ENCODE peak calls at places on chromosomes 1 and 21, in four cellular contexts. One of them, this sample, is unnamed.

GRCh38 chr1:203173566-203173965 is 2.1 kb downstream of the MYBPH start:
- DNase-seq in stimulated activated naive B cell treated with anti-CD40 and anti-IgM and Interleukin-4, amounts not matched to agents 10 μg/mL and 1 μg/mL and 100 μg/mL, for 72 hours: peak
- DNase-seq in K562: no peak
- DNase-seq in HEK293T: no peak
- DNase-seq in this sample: peak

GRCh38 chr1:51916587-51917405 is 38.3 kb upstream of the NRDC start:
- DNase-seq in stimulated activated naive B cell treated with anti-CD40 and anti-IgM and Interleukin-4, amounts not matched to agents 10 μg/mL and 1 μg/mL and 100 μg/mL, for 72 hours: no peak
- DNase-seq in K562: no peak
- DNase-seq in HEK293T: no peak
- DNase-seq in this sample: no peak

GRCh38 chr1:22750671-22751016 is 40.0 kb downstream of the EPHB2 start:
- DNase-seq in stimulated activated naive B cell treated with anti-CD40 and anti-IgM and Interleukin-4, amounts not matched to agents 10 μg/mL and 1 μg/mL and 100 μg/mL, for 72 hours: no peak
- DNase-seq in K562: no peak
- DNase-seq in HEK293T: no peak
- DNase-seq in this sample: no peak

GRCh38 chr1:178664278-178664677 is 60.8 kb upstream of the RALGPS2 start:
- DNase-seq in stimulated activated naive B cell treated with anti-CD40 and anti-IgM and Interleukin-4, amounts not matched to agents 10 μg/mL and 1 μg/mL and 100 μg/mL, for 72 hours: peak
- DNase-seq in K562: no peak
- DNase-seq in HEK293T: no peak
- DNase-seq in this sample: no peak

GRCh38 chr1:178932966-178933603 is 62.2 kb upstream of the ANGPTL1 start:
- DNase-seq in stimulated activated naive B cell treated with anti-CD40 and anti-IgM and Interleukin-4, amounts not matched to agents 10 μg/mL and 1 μg/mL and 100 μg/mL, for 72 hours: no peak
- DNase-seq in K562: no peak
- DNase-seq in HEK293T: no peak
- DNase-seq in this sample: no peak

GRCh38 chr1:204587621-204588020 is 71.4 kb downstream of the MDM4 start:
- DNase-seq in stimulated activated naive B cell treated with anti-CD40 and anti-IgM and Interleukin-4, amounts not matched to agents 10 μg/mL and 1 μg/mL and 100 μg/mL, for 72 hours: no peak
- DNase-seq in K562: no peak
- DNase-seq in HEK293T: no peak
- DNase-seq in this sample: no peak

GRCh38 chr1:7117599-7118281 is 332.5 kb downstream of the CAMTA1 start:
- DNase-seq in stimulated activated naive B cell treated with anti-CD40 and anti-IgM and Interleukin-4, amounts not matched to agents 10 μg/mL and 1 μg/mL and 100 μg/mL, for 72 hours: no peak
- DNase-seq in K562: no peak
- DNase-seq in HEK293T: peak
- DNase-seq in this sample: peak

GRCh38 chr21:40768056-40768455 is 78.9 kb downstream of the DSCAM start:
- DNase-seq in stimulated activated naive B cell treated with anti-CD40 and anti-IgM and Interleukin-4, amounts not matched to agents 10 μg/mL and 1 μg/mL and 100 μg/mL, for 72 hours: no peak
- DNase-seq in K562: no peak
- DNase-seq in HEK293T: no peak
- DNase-seq in this sample: no peak

GRCh38 chr1:246588322-246588721 is 22.1 kb downstream of the CNST start:
- DNase-seq in stimulated activated naive B cell treated with anti-CD40 and anti-IgM and Interleukin-4, amounts not matched to agents 10 μg/mL and 1 μg/mL and 100 μg/mL, for 72 hours: no peak
- DNase-seq in K562: no peak
- DNase-seq in HEK293T: no peak
- DNase-seq in this sample: no peak

GRCh38 chr1:18955116-18955441 is 1.4 kb downstream of the IFFO2 start:
- DNase-seq in stimulated activated naive B cell treated with anti-CD40 and anti-IgM and Interleukin-4, amounts not matched to agents 10 μg/mL and 1 μg/mL and 100 μg/mL, for 72 hours: no peak
- DNase-seq in K562: no peak
- DNase-seq in HEK293T: no peak
- DNase-seq in this sample: no peak

GRCh38 chr1:10682114-10682445 is 114.4 kb downstream of the CASZ1 start:
- DNase-seq in stimulated activated naive B cell treated with anti-CD40 and anti-IgM and Interleukin-4, amounts not matched to agents 10 μg/mL and 1 μg/mL and 100 μg/mL, for 72 hours: no peak
- DNase-seq in K562: no peak
- DNase-seq in HEK293T: no peak
- DNase-seq in this sample: no peak

GRCh38 chr21:15617968-15618367 is 111.8 kb upstream of the USP25 start:
- DNase-seq in stimulated activated naive B cell treated with anti-CD40 and anti-IgM and Interleukin-4, amounts not matched to agents 10 μg/mL and 1 μg/mL and 100 μg/mL, for 72 hours: no peak
- DNase-seq in K562: no peak
- DNase-seq in HEK293T: no peak
- DNase-seq in this sample: peak

GRCh38 chr1:208170252-208170651 is 73.9 kb downstream of the PLXNA2 start:
- DNase-seq in stimulated activated naive B cell treated with anti-CD40 and anti-IgM and Interleukin-4, amounts not matched to agents 10 μg/mL and 1 μg/mL and 100 μg/mL, for 72 hours: no peak
- DNase-seq in K562: no peak
- DNase-seq in HEK293T: no peak
- DNase-seq in this sample: peak

GRCh38 chr1:11478571-11479374 is at the start of gene DISP3:
- DNase-seq in stimulated activated naive B cell treated with anti-CD40 and anti-IgM and Interleukin-4, amounts not matched to agents 10 μg/mL and 1 μg/mL and 100 μg/mL, for 72 hours: peak
- DNase-seq in K562: peak
- DNase-seq in HEK293T: peak
- DNase-seq in this sample: peak

This sample was measured in A673.